ENCODE peak calls at places on chromosomes 11 and 22, in four cellular contexts. S is CD4-positive, alpha-beta memory T cell; Y is hepatocyte; M is right atrium auricular region. I is an unnamed sample.

GRCh38 chr11:14656536-14657457 is 13.2 kb downstream of the PDE3B start:
- DNase-seq in S (no peak), Y (peak; percentile 26), M (no peak), I (no peak)

GRCh38 chr22:48098243-48098935 is 1335.9 kb downstream of the TBC1D22A start:
- DNase-seq in S (peak; percentile 48), Y (no peak), M (no peak), I (no peak)

GRCh38 chr11:87281496-87281895 is 243.8 kb downstream of the TMEM135 start:
- DNase-seq in S (no peak), Y (peak; percentile 18), M (no peak), I (no peak)

GRCh38 chr22:20091690-20092476 is 11.8 kb downstream of the DGCR8 start:
- DNase-seq in S (no peak), Y (no peak), M (no peak), I (no peak)

GRCh38 chr11:108302121-108302785 is 79.4 kb downstream of the ATM start:
- DNase-seq in S (no peak), Y (no peak), M (no peak), I (no peak)

GRCh38 chr22:49377306-49377705 is 450.4 kb downstream of the BRD1 start:
- DNase-seq in S (no peak), Y (no peak), M (no peak), I (no peak)

GRCh38 chr11:63944987-63945386 is 6.2 kb downstream of the NAA40 start:
- DNase-seq in S (no peak), Y (peak; percentile 43), M (peak; percentile 62), I (no peak)

GRCh38 chr22:33654173-33654890 is 265.9 kb downstream of the LARGE1 start:
- DNase-seq in S (no peak), Y (peak; percentile 28), M (no peak), I (no peak)

GRCh38 chr11:65611758-65612603 is 2.0 kb downstream of the MAP3K11 start:
- DNase-seq in S (no peak), Y (no peak), M (no peak), I (no peak)

GRCh38 chr11:23212829-23213228 is 352.6 kb upstream of the CCDC179 start:
- DNase-seq in S (no peak), Y (no peak), M (no peak), I (no peak)

GRCh38 chr11:9831122-9831521 is 167.2 kb downstream of the SWAP70 start:
- DNase-seq in S (no peak), Y (no peak), M (no peak), I (no peak)

GRCh38 chr22:42791721-42792452 is 65.2 kb downstream of the ARFGAP3 start:
- DNase-seq in S (no peak), Y (no peak), M (peak; percentile 71), I (no peak)

GRCh38 chr11:43135966-43136534 is 175.7 kb upstream of the API5 start:
- DNase-seq in S (no peak), Y (peak; percentile 16), M (no peak), I (no peak)

GRCh38 chr11:17414317-17414737 is 25.9 kb upstream of the KCNJ11 start:
- DNase-seq in S (no peak), Y (no peak), M (no peak), I (no peak)

GRCh38 chr22:44242946-44243724 is 62.4 kb downstream of the PARVG start:
- DNase-seq in S (no peak), Y (no peak), M (peak; percentile 32), I (no peak)

GRCh38 chr11:133134561-133135173 is 397.6 kb downstream of the OPCML start:
- DNase-seq in S (no peak), Y (peak; percentile 79), M (peak; percentile 60), I (peak; percentile 12)

GRCh38 chr11:17443926-17444690 is 32.5 kb downstream of the ABCC8 start:
- DNase-seq in S (no peak), Y (no peak), M (no peak), I (no peak)

GRCh38 chr22:20238567-20239062 is 29.5 kb downstream of the RTN4R start:
- DNase-seq in S (peak; percentile 57), Y (peak; percentile 75), M (no peak), I (no peak)

GRCh38 chr11:43833657-43834073 is 47.0 kb upstream of the ALKBH3 start:
- DNase-seq in S (no peak), Y (peak; percentile 64), M (no peak), I (no peak)

GRCh38 chr22:46367707-46368191 is 32.2 kb downstream of the TRMU start:
- DNase-seq in S (peak; percentile 54), Y (peak; percentile 78), M (no peak), I (no peak)

GRCh38 chr22:46365166-46365624 is 29.7 kb downstream of the TRMU start:
- DNase-seq in S (no peak), Y (no peak), M (no peak), I (no peak)

GRCh38 chr22:46366801-46367706 is 31.5 kb downstream of the TRMU start:
- DNase-seq in S (no peak), Y (no peak), M (no peak), I (no peak)

GRCh38 chr22:46364341-46365165 is 29.0 kb downstream of the TRMU start:
- DNase-seq in S (no peak), Y (no peak), M (no peak), I (no peak)

DNA sequence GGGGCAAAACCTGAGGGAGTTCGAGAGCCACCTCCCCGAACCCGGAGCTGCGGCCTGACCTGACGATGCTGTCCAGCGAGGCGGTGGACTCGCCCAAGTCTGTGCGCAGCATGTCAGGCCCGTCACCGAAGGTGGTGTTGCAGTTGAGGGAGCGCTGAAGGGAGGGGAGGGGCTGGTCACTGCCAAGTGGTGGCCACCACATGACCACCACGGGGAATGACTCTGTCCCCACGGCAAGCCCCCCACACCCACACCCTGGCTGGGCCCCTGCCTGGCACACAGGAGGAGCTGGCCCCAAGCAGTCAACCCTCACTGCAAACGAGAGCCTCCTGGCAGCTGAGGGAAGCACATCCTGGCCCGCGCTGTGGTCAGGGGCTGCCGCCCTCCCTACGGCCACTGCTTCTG is 30.8 kb downstream of the TRMU start:
- DNase-seq in S (no peak), Y (no peak), M (no peak), I (no peak)
- H3K27ac ChIP-seq in S (no peak overlapping the region), Y (no peak overlapping the region), M (no peak overlapping the region), I (no peak overlapping the region)

DNA sequence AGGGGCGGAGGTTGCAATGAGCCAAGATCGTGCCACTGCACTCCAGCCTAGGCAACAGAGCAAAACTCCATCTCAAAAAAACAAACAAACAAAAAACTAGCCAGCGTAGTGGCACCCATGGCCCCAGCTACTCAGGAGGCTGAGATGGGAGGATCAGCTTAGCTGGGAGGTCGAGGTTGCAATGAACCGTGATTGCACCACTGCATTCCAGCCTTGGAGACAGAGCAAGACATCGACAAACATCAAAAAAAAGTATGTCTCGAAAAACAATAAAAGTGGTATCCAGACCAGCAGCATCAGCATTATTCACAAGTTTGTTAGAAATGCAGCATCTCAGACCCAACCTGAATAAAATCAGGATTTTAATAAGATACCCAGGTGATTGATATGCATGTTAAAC is 6.2 kb upstream of the MAPK1 start:
- DNase-seq in S (no peak), Y (no peak), M (no peak), I (no peak)
- H3K27ac ChIP-seq in S (no peak overlapping the region), Y (no peak overlapping the region), M (no peak overlapping the region), I (no peak overlapping the region)

GRCh38 chr11:70524096-70524922 is 126.0 kb downstream of the CTTN start:
- DNase-seq in S (no peak), Y (no peak), M (no peak), I (no peak)

GRCh38 chr11:70527046-70527395 is 128.7 kb downstream of the CTTN start:
- DNase-seq in S (no peak), Y (no peak), M (no peak), I (no peak)

GRCh38 chr11:70525006-70525405 is 126.7 kb downstream of the CTTN start:
- DNase-seq in S (no peak), Y (no peak), M (no peak), I (no peak)

GRCh38 chr11:70526116-70527045 is 128.1 kb downstream of the CTTN start:
- DNase-seq in S (no peak), Y (no peak), M (no peak), I (no peak)

DNA sequence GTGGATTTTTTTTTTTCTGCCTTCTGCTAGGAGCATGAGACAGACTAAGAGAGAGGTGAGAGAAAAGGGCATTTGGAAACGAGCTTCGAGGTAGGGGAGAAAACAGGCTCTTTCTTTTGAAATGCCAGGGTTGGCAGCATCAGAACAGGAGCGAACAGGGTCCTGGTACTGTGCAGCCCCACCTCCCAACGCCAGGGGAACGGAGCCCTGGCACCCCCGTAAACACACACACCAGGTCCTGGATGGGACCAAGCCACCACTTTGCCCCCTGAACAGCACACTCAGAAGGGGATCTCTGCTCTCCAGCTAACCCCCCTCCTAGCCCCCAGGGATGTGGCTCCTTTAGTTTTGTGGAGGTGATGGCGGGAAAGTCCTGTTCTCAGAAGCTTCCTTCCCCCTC is 127.1 kb downstream of the CTTN start:
- DNase-seq in S (no peak), Y (no peak), M (no peak), I (no peak)
- H3K27ac ChIP-seq in S (no peak overlapping the region), Y (no peak overlapping the region), M (no peak overlapping the region), I (no peak overlapping the region)

GRCh38 chr11:122367809-122368231 is 251.8 kb upstream of the BLID start:
- DNase-seq in S (no peak), Y (peak; percentile 83), M (no peak), I (no peak)
- H3K27ac ChIP-seq in S (no peak overlapping the region), Y (peak overlapping the region; percentile 78), M (peak overlapping the region; percentile 44), I (peak overlapping the region; percentile 11)

DNA sequence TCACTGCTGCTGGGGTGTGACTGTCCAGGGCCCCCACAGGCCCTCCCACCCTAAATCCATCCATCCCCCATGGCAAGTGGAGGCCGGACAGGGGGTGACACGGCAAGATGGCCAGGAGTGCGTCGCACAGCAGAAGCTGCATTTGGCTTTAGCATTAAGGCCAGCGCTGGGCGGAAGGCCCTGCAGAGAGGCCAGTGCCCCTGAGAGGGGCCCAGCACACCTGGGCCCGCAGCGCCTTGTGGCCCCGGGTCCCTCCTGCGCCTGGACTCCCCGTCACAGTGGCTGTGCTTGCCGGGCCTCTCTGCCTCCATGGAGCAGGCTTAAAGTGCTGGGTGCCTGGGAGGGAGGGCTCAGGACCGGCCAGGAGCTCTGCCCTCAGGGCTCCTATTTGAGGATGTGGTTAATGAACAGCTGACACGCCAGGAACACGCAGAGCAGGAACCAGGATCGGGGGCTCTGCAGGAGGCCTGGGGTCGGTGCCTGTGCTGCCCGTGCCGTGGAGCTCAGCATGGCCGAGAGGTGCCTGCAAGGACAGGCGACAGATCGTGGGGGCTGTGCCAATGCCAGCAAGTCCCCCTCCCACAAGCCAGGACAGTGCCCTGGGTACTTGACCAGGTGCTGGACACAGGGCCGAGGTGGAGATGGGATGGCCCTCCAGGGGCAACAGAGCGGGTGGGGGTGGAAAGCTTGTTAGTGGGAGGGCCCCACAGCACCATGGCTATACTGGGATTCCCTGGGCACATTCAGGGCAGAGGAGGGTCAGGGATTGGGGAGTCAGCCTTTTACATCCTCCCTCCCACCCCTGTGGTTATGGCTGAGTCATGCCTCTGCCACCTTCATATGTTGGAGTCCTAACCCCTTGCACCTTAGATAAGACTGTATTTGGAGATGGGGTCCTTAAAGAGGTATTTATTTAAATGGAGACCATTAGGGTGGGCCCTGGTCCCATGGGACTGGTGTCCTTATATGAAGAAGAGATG is 30.9 kb upstream of the CARS1 start:
- DNase-seq in S (no peak), Y (no peak), M (no peak), I (no peak)
- H3K27ac ChIP-seq in S (no peak overlapping the region), Y (no peak overlapping the region), M (no peak overlapping the region), I (no peak overlapping the region)

DNA sequence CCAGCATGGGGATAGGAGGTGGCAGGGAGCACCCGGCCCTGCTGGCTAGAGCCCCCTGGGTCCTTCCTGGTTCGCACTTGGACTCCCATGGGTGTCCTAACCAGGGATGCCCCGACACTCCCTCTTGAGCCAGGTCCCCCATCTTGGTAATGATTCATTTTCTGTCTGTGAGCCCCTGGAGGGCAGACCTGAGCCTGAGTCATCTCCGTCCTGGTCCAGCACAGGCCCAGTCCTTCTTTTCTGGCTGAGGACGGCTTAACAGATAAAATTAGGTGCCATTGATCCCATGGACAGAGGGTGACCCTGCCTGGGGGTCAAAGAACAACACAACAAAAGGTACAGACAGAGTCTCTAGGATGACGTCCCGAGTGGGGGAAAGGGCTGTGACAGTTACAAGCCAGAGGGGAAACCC is 3.5 kb downstream of the RHOD start:
- DNase-seq in S (no peak), Y (no peak), M (no peak), I (no peak)
- H3K27ac ChIP-seq in S (no peak overlapping the region), Y (no peak overlapping the region), M (peak overlapping the region; percentile 36), I (peak overlapping the region; percentile 98)

I was measured in epithelial cell of prostate.